ENCODE peak calls at places on chromosomes 2 and 18, in six cellular contexts. P is SK-N-SH, W is H1, Z is GM12878, A is K562, J is HepG2. V is an unnamed sample.
A peak's percentile ranks its signal among the peaks of the same experiment; 100 is the strongest.

GRCh38 chr18:47775961-47776360 is 154.5 kb downstream of the SMAD2 start:
- DNase-seq in Z (no peak), A (no peak), W (no peak), P (no peak), J (peak; percentile 32), V (no peak)

GRCh38 chr2:69615078-69615630 is 28.4 kb downstream of the AAK1 start:
- DNase-seq in P (no peak), Z (no peak), J (peak; percentile 10), A (no peak), W (no peak), V (no peak)

GRCh38 chr2:161414385-161415040 is 1.6 kb upstream of the TBR1 start:
- DNase-seq in A (peak; percentile 30), Z (no peak), P (peak; percentile 80), W (peak; percentile 78), J (peak; percentile 23), V (no peak)

GRCh38 chr2:152347076-152347475 is 12.1 kb downstream of the FMNL2 start:
- DNase-seq in A (no peak), J (no peak), Z (no peak), P (no peak), W (no peak), V (no peak)

GRCh38 chr2:1527153-1527992 is 114.1 kb downstream of the TPO start:
- DNase-seq in P (no peak), Z (no peak), J (no peak), A (no peak), W (no peak), V (no peak)

GRCh38 chr18:58045265-58046086 is 1.4 kb downstream of the NEDD4L start:
- DNase-seq in J (peak; percentile 41), A (peak; percentile 19), Z (no peak), W (peak; percentile 62), P (peak; percentile 42), V (peak; percentile 48)

GRCh38 chr2:120602251-120602650 is 133.4 kb upstream of the GLI2 start:
- DNase-seq in P (no peak), W (no peak), A (no peak), J (no peak), Z (no peak), V (no peak)

GRCh38 chr2:26172189-26172865 is 561 bp upstream of the GAREM2 start:
- DNase-seq in P (no peak), Z (no peak), W (no peak), J (no peak), A (peak; percentile 80), V (no peak)

GRCh38 chr18:29418136-29418535 is 1241.2 kb upstream of the CDH2 start:
- DNase-seq in J (no peak), W (no peak), P (no peak), A (no peak), Z (no peak), V (no peak)

GRCh38 chr2:233852056-233852455 is 2.3 kb downstream of the HJURP start:
- DNase-seq in A (no peak), Z (no peak), W (no peak), P (no peak), J (no peak), V (no peak)

GRCh38 chr2:174833737-174834136 is 69.5 kb upstream of the CHRNA1 start:
- DNase-seq in P (no peak), W (no peak), A (no peak), J (no peak), Z (no peak), V (no peak)

GRCh38 chr18:10442551-10442971 is 11.9 kb upstream of the APCDD1 start:
- DNase-seq in A (no peak), Z (no peak), W (no peak), J (no peak), P (no peak), V (no peak)

GRCh38 chr2:71796174-71796592 is 342.8 kb downstream of the DYSF start:
- DNase-seq in Z (no peak), J (no peak), A (no peak), W (no peak), P (peak; percentile 57), V (no peak)

GRCh38 chr2:173963323-173963816 is 1.8 kb downstream of the SP3 start:
- DNase-seq in J (peak; percentile 71), W (no peak), A (no peak), Z (no peak), P (no peak), V (no peak)

GRCh38 chr2:109636290-109636675 is 22.1 kb downstream of the SOWAHC start:
- DNase-seq in J (no peak), A (no peak), Z (no peak), W (no peak), P (no peak), V (no peak)

GRCh38 chr18:36376361-36376760 is 78.8 kb downstream of the FHOD3 start:
- DNase-seq in A (no peak), Z (no peak), P (no peak), J (no peak), W (no peak), V (no peak)

GRCh38 chr18:7899078-7899477 is 332.0 kb downstream of the PTPRM start:
- DNase-seq in J (no peak), A (no peak), W (no peak), Z (no peak), P (no peak), V (no peak)

GRCh38 chr2:239303711-239304532 is 96.9 kb downstream of the HDAC4 start:
- DNase-seq in J (no peak), P (no peak), A (no peak), Z (no peak), W (no peak), V (no peak)

GRCh38 chr2:66030553-66030952 is 404.4 kb upstream of the MEIS1 start:
- DNase-seq in A (no peak), P (peak; percentile 8), J (peak; percentile 18), W (no peak), Z (no peak), V (peak; percentile 3)

GRCh38 chr2:145006957-145007672 is 487.2 kb upstream of the ZEB2 start:
- DNase-seq in Z (no peak), P (no peak), A (no peak), J (no peak), W (no peak), V (no peak)

GRCh38 chr2:197647961-197648690 is 27.3 kb downstream of the RFTN2 start:
- DNase-seq in J (no peak), Z (no peak), P (no peak), W (no peak), A (no peak), V (no peak)

GRCh38 chr18:29123706-29124530 is 947.0 kb upstream of the CDH2 start:
- DNase-seq in P (no peak), Z (no peak), J (no peak), A (no peak), W (no peak), V (no peak)

GRCh38 chr2:96540136-96540535 is 3.6 kb downstream of the ARID5A start:
- DNase-seq in Z (no peak), P (peak; percentile 32), J (no peak), W (no peak), A (no peak), V (no peak)
- TF ChIP-seq JUND in Z (no peak), P (no peak), J (no peak), W (no peak), A (no peak), V (no peak)

DNA sequence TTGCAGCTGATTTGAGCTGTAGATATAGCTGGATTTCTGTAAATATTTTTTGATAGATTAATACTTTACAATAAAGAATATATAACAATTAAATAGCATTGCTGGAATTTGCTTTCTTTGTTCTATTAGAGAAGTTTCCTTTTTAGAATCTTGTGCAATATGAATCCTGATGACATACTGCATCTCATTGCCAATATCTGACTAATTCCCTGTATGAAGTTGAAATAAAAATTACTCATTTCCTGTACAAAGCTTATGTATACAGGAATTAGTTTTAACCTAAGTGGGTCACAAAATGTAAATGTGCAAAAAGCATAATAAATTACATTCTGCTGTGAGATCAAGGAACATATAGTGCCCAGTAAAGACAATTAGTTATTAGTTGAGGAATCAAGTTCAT is 72.8 kb upstream of the TMEFF2 start:
- DNase-seq in J (no peak), Z (no peak), P (no peak), A (no peak), W (no peak), V (no peak)
- H3K9ac ChIP-seq in J (no peak overlapping the region), Z (no peak overlapping the region), P (peak overlapping the region; percentile 43), A (no peak overlapping the region), W (no peak overlapping the region), V (no peak overlapping the region)

DNA sequence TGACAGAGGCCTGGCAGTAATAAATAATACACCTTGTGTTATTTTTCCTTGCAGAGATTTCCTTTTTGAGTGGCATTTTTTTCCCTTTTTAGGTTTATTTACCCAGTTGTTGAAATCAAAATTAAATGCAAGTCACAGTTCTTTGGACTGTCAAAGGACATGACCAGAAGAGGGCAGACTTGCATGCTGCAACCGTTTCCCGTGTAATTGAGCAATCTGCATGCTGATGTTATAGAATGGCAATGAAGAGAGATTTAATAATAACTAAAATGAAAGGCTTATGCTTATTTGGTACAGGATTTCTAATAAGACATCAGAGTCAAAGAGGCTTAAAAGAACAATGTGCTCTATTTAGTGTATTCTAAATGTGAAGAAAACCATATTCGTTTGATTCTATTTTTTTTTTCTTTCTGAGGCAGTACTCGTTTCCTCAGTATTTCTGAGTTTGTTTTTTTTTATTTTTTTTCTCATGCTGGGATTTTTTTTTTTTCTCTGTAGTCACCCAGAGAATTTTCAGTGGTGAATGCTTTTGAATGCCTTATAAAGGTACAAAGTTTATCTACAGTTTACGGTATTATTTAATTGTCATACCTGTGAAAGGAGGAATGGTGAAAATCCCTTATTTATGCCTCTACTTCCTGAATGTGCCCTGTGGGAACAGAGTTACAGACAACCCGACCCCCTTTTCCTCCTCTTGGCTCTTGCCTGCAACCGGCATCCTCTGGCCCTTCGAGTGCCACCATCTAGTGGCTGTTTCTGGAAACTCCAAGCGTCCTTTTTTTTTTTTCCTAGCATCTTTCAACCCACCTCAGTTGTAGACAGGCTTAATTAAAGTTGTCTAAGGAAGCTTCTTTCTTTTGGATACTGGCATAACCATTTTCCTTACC is 368.5 kb downstream of the LRRTM1 start:
- DNase-seq in P (peak; percentile 48), A (peak; percentile 20), W (no peak), Z (no peak), J (peak; percentile 67), V (no peak)
- TF ChIP-seq JUND in P (no peak), A (no peak), W (no peak), Z (no peak), J (no peak), V (no peak)

GRCh38 chr2:190408538-190409271 is 550 bp downstream of the MFSD6 start:
- DNase-seq in W (peak; percentile 61), P (peak; percentile 83), J (no peak), Z (no peak), A (peak; percentile 53), V (peak; percentile 7)

GRCh38 chr2:190407662-190408537 is at the start of gene MFSD6:
- DNase-seq in A (peak; percentile 68), P (peak; percentile 88), Z (no peak), J (no peak), W (peak; percentile 76), V (no peak)

GRCh38 chr2:190410171-190410570 is 2.0 kb downstream of the MFSD6 start:
- DNase-seq in J (no peak), W (no peak), Z (no peak), A (no peak), P (no peak), V (no peak)

GRCh38 chr2:190407246-190407661 is 901 bp upstream of the MFSD6 start:
- DNase-seq in A (no peak), W (no peak), P (no peak), Z (no peak), J (no peak), V (no peak)

DNA sequence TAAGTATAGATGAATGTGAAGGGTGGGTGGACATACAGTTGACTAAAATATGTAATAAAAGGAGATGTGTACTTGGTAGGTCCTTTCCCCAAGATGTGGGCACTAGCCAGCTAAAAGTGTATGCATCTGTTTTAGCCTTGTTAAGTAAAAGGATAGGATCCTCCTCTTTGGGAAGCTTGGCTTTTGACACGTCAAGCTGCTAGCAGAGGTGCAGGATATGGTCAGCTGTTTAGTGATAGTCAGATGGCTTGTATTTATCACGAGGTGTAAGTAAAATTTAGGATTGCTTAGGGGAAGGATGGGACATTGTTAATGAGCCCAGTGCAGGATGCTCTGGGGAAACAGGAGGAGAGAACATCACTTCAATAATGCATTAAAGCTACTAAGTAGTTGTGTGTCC is 1.5 kb downstream of the MFSD6 start:
- DNase-seq in W (no peak), J (no peak), P (peak; percentile 11), A (no peak), Z (no peak), V (no peak)
- H3K9ac ChIP-seq in W (no peak overlapping the region), J (no peak overlapping the region), P (no peak overlapping the region), A (no peak overlapping the region), Z (peak overlapping the region; percentile 96), V (no peak overlapping the region)

V was measured in HCT116.